ENCODE peak calls at places on chromosomes 7 and 10, in six cellular contexts. W is heart left ventricle, K is transverse colon, F is sigmoid colon, Z is body of pancreas, C is stomach. O is an unnamed sample.

GRCh38 chr7:128858380-128859231 is 4.0 kb upstream of the ATP6V1F start:
- DNase-seq in W (peak), K (no peak), F (no peak), Z (no peak), C (no peak), O (peak)

GRCh38 chr10:118592675-118593330 is 2.6 kb downstream of the PRLHR start:
- DNase-seq in W (no peak), K (no peak), F (no peak), Z (peak), C (no peak), O (no peak)

GRCh38 chr7:126702242-126703016 is 550.3 kb downstream of the GRM8 start:
- DNase-seq in W (no peak), K (no peak), F (no peak), Z (no peak), C (no peak), O (no peak)

GRCh38 chr7:5296627-5297226 is 14.0 kb downstream of the SLC29A4 start:
- DNase-seq in W (no peak), K (no peak), F (no peak), Z (no peak), C (no peak), O (no peak)

GRCh38 chr7:105656922-105657521 is 75.7 kb upstream of the EFCAB10 start:
- DNase-seq in W (no peak), K (peak), F (peak), Z (peak), C (peak), O (no peak)

GRCh38 chr7:142884285-142884637 is 1.3 kb downstream of the TRPV6 start:
- DNase-seq in W (no peak), K (no peak), F (no peak), Z (no peak), C (no peak), O (peak)

GRCh38 chr7:50534690-50535290 is 30.4 kb downstream of the DDC start:
- DNase-seq in W (no peak), K (no peak), F (no peak), Z (no peak), C (no peak), O (no peak)

GRCh38 chr7:23655433-23655832 is 24.6 kb upstream of the FAM221A start:
- DNase-seq in W (no peak), K (no peak), F (no peak), Z (no peak), C (no peak), O (no peak)

GRCh38 chr7:107980171-107980570 is 22.8 kb downstream of the LAMB1 start:
- DNase-seq in W (no peak), K (no peak), F (no peak), Z (no peak), C (no peak), O (no peak)

GRCh38 chr10:123429631-123430257 is 236.4 kb upstream of the GPR26 start:
- DNase-seq in W (no peak), K (no peak), F (no peak), Z (no peak), C (no peak), O (no peak)

GRCh38 chr7:24715171-24715570 is 42.1 kb downstream of the GSDME start:
- DNase-seq in W (no peak), K (no peak), F (no peak), Z (no peak), C (no peak), O (no peak)

GRCh38 chr10:1737222-1738061 is at the start of gene ADARB2:
- DNase-seq in W (peak), K (no peak), F (no peak), Z (peak), C (peak), O (no peak)

GRCh38 chr7:151518105-151518780 is 1.5 kb downstream of the RHEB start:
- DNase-seq in W (peak), K (peak), F (peak), Z (peak), C (peak), O (peak)

GRCh38 chr7:135784013-135784412 is 35.4 kb upstream of the FAM180A start:
- DNase-seq in W (no peak), K (no peak), F (no peak), Z (no peak), C (no peak), O (no peak)

GRCh38 chr7:80641548-80641947 is 3.1 kb downstream of the CD36 start:
- DNase-seq in W (no peak), K (no peak), F (no peak), Z (no peak), C (no peak), O (no peak)

GRCh38 chr10:73095479-73096021 is 1.1 kb downstream of the P4HA1 start:
- DNase-seq in W (no peak), K (peak), F (peak), Z (peak), C (peak), O (peak)

GRCh38 chr10:6951771-6952170 is 371.7 kb upstream of the PRKCQ start:
- DNase-seq in W (no peak), K (no peak), F (no peak), Z (no peak), C (no peak), O (no peak)

DNA sequence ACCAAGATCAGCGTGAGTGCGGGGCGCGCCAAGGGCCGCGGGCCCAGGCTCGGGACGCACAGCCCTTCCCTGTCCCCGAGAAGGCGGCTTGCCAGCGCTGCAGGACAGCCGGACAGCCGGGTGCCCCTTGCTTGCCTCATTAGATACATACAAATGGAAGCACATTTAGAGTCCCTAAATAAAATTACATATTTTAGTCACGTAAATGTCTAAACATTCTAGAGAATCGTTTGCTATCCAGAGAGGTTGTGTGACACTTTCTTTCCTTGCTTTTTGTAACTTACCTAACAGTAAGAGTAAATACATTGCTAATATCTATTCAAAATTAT is 4.8 kb downstream of the VSTM2A start:
- DNase-seq in W (no peak), K (no peak), F (no peak), Z (no peak), C (no peak), O (no peak)
- TF ChIP-seq CTCF in W (no peak), K (no peak), F (no peak), Z (no peak), C (no peak), O (no peak)

GRCh38 chr7:55111007-55111406 is 92.2 kb downstream of the EGFR start:
- DNase-seq in W (no peak), K (no peak), F (no peak), Z (no peak), C (no peak), O (no peak)
- TF ChIP-seq POLR2A in W (no peak), K (no peak), F (no peak), Z (no peak), C (no peak), O (no peak)

DNA sequence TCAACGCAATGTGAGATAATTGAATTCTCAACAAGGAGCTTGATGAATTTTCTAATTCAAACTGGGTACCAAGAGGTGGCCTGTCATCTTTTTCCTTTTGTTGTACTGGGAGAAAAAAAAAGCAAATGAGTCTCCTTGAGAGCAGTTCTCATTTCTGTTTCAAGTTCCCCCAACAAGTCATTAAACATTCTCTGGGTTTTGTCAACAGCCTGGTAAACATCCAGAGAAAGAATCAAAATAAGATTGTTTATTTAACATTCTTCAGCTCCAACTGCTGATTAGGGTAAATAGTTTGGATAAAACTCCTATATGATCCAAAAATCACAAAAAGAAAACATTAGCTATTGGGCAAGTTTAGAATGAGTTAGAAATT is 135.6 kb upstream of the MEOX2 start:
- DNase-seq in W (no peak), K (no peak), F (no peak), Z (no peak), C (no peak), O (no peak)
- H3K4me3 ChIP-seq in W (no peak), K (no peak), F (no peak), Z (no peak), C (no peak), O (no peak)

GRCh38 chr10:93110472-93111146 is 36.9 kb downstream of the CYP26A1 start:
- DNase-seq in W (no peak), K (no peak), F (no peak), Z (no peak), C (no peak), O (no peak)

GRCh38 chr10:93121311-93121710 is 47.6 kb downstream of the CYP26A1 start:
- DNase-seq in W (no peak), K (no peak), F (no peak), Z (no peak), C (no peak), O (no peak)

GRCh38 chr10:93113042-93113441 is 39.3 kb downstream of the CYP26A1 start:
- DNase-seq in W (no peak), K (no peak), F (no peak), Z (no peak), C (no peak), O (no peak)

DNA sequence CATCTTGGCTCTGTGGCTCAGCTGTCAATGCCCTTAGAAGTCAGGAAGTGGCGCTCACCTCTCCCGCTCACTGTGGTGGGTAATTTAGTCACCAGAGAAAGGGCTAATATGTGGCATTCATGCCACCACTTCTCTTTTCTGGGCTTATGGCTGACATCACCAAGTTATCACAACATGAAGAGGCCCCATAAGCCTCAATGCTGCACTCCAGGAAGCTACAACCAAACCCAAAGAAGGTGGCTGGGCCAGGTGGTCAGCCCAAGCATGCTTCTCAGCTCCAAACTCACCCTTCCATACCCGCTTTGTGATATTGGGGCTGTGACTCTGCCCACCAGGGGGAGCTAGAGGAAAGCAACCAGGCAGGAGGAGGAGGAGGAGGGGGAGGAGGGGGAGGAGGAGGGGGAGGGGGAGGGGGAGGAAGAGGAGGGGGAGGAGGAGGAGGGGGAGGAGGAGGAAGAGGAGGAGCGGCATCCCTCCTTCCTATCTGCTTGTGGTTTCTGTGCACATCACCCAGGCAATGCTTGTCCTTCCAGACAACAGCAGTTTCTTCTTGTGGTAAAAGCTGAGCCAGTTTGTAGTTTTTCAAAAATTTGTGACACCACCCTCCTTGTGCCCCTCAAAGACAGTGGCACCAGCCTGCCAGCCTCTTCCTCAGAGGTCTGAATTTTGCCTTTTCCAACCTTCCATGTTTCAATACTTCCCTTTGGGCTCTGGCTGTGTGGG is 42.1 kb downstream of the CYP26A1 start:
- DNase-seq in W (peak), K (peak), F (peak), Z (peak), C (peak), O (no peak)
- TF ChIP-seq CTCF in W (peak), K (peak), F (peak), Z (peak), C (no peak), O (no peak)

O was measured in lower leg skin.